ENCODE peak calls at places on chromosomes 12 and 14, in six cellular contexts. W is GM23248, C is MM.1S, M is SK-N-SH, F is OCI-LY7, U is GM23338. X is an unnamed sample. For H3K36me3, the result is how much of the 10 kb centered on the place peaks cover.

GRCh38 chr12:1857086-1857485 is 36.7 kb downstream of the LRTM2 start:
- DNase-seq in W (no peak), C (no peak), M (no peak), F (no peak), U (no peak), X (no peak)

GRCh38 chr12:15393037-15393436 is 70.7 kb downstream of the PTPRO start:
- DNase-seq in W (no peak), C (no peak), M (no peak), F (no peak), U (no peak), X (no peak)

GRCh38 chr12:56590237-56590830 is 39.8 kb downstream of the BAZ2A start:
- DNase-seq in W (peak), C (peak), M (peak), F (peak), U (peak), X (peak)

GRCh38 chr12:111443586-111443985 is 37.9 kb downstream of the SH2B3 start:
- DNase-seq in W (peak), C (no peak), M (no peak), F (no peak), U (no peak), X (no peak)

GRCh38 chr12:14567311-14568195 is at the start of gene PLBD1:
- DNase-seq in W (peak), C (no peak), M (peak), F (peak), U (peak), X (peak)

GRCh38 chr12:78683031-78683430 is 181.5 kb upstream of the SYT1 start:
- DNase-seq in W (peak), C (no peak), M (no peak), F (no peak), U (no peak), X (no peak)

GRCh38 chr12:13234045-13234641 is 37.6 kb downstream of the EMP1 start:
- DNase-seq in W (peak), C (peak), M (peak), F (peak), U (peak), X (peak)

GRCh38 chr14:68877993-68878575 is 85.2 kb upstream of the ZFP36L1 start:
- DNase-seq in W (no peak), C (no peak), M (no peak), F (no peak), U (no peak), X (no peak)

GRCh38 chr14:96638041-96638855 is 136.1 kb downstream of the PAPOLA start:
- DNase-seq in W (no peak), C (no peak), M (peak), F (no peak), U (no peak), X (no peak)

GRCh38 chr12:7054925-7055324 is 5.6 kb upstream of the C1S start:
- DNase-seq in W (no peak), C (no peak), M (no peak), F (no peak), U (no peak), X (no peak)

GRCh38 chr12:75744607-75745256 is 233.3 kb upstream of the KRR1 start:
- DNase-seq in W (no peak), C (no peak), M (no peak), F (no peak), U (peak), X (no peak)

GRCh38 chr12:113479578-113480335 is 8.1 kb upstream of the LHX5 start:
- DNase-seq in W (peak), C (no peak), M (peak), F (no peak), U (peak), X (peak)

GRCh38 chr14:90574640-90575131 is 177.9 kb downstream of the CALM1 start:
- DNase-seq in W (no peak), C (no peak), M (no peak), F (no peak), U (no peak), X (no peak)

GRCh38 chr14:78104655-78105054 is 65.5 kb upstream of the NRXN3 start:
- DNase-seq in W (no peak), C (no peak), M (no peak), F (no peak), U (no peak), X (no peak)

GRCh38 chr14:76844223-76844622 is 18.0 kb downstream of the LRRC74A start:
- DNase-seq in W (peak), C (no peak), M (no peak), F (no peak), U (peak), X (peak)

GRCh38 chr12:32002848-32003493 is 43.8 kb downstream of the RESF1 start:
- DNase-seq in W (peak), C (no peak), M (no peak), F (no peak), U (no peak), X (no peak)

GRCh38 chr14:52473557-52473956 is 78.7 kb downstream of the TXNDC16 start:
- DNase-seq in W (peak), C (no peak), M (peak), F (peak), U (peak), X (peak)

GRCh38 chr12:70748809-70749208 is 111.6 kb upstream of the PTPRB start:
- DNase-seq in W (no peak), C (no peak), M (no peak), F (no peak), U (no peak), X (no peak)

GRCh38 chr12:100991059-100991562 is 196.5 kb downstream of the ANO4 start:
- DNase-seq in W (no peak), C (no peak), M (no peak), F (no peak), U (no peak), X (no peak)

GRCh38 chr12:105552056-105552455 is 221.6 kb downstream of the C12orf75 start:
- DNase-seq in W (no peak), C (no peak), M (no peak), F (no peak), U (no peak), X (no peak)

GRCh38 chr14:55884819-55885218 is 233.4 kb upstream of the PELI2 start:
- DNase-seq in W (peak), C (no peak), M (no peak), F (no peak), U (no peak), X (no peak)

GRCh38 chr12:46459111-46459510 is 86.5 kb upstream of the SLC38A2 start:
- DNase-seq in W (peak), C (no peak), M (no peak), F (no peak), U (peak), X (no peak)

GRCh38 chr12:109450980-109451379 is 26.1 kb downstream of the KCTD10 start:
- DNase-seq in W (peak), C (no peak), M (no peak), F (no peak), U (no peak), X (no peak)

GRCh38 chr12:120914794-120915193 is 10.6 kb upstream of the SPPL3 start:
- DNase-seq in W (no peak), C (no peak), M (no peak), F (no peak), U (no peak), X (no peak)

GRCh38 chr14:22485178-22485577 is 103.8 kb downstream of the DAD1 start:
- DNase-seq in W (peak), C (no peak), M (no peak), F (no peak), U (no peak), X (no peak)

GRCh38 chr14:31568671-31569070 is 7.5 kb downstream of the NUBPL start:
- DNase-seq in W (peak), C (no peak), M (no peak), F (no peak), U (no peak), X (no peak)

GRCh38 chr12:131800594-131801135 is 27.5 kb upstream of the MMP17 start:
- DNase-seq in W (no peak), C (no peak), M (no peak), F (no peak), U (no peak), X (no peak)

GRCh38 chr12:131797588-131797934 is 30.6 kb upstream of the MMP17 start:
- DNase-seq in W (no peak), C (no peak), M (no peak), F (no peak), U (no peak), X (no peak)

GRCh38 chr12:131801254-131801866 is 26.8 kb upstream of the MMP17 start:
- DNase-seq in W (no peak), C (no peak), M (no peak), F (no peak), U (no peak), X (no peak)

GRCh38 chr12:131799828-131800593 is 28.2 kb upstream of the MMP17 start:
- DNase-seq in W (no peak), C (no peak), M (no peak), F (no peak), U (no peak), X (no peak)

DNA sequence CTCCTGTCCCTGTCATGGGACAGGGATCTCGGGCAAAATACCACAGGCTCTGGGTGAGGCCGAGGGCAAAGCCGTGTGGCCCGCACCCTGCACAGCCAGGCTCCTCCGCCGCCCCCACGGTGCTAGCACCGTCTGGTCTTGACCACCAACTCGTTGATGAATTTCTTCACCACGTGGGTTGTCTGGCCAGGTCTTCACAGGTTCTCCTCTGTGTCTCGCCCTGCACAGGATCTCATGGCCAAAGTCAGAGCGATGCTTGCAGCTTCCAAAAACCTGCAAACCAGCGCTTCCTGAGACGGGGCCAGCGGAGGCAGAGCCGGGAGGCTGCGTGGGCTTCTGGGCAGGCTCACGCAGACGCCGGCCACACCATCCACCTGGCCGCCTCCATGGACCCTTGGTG is 29.0 kb upstream of the MMP17 start:
- DNase-seq in W (no peak), C (no peak), M (no peak), F (no peak), U (no peak), X (no peak)
- H3K36me3 ChIP-seq in W (under half), C (under half), M (under half), F (half or more), U (under half), X (under half)

GRCh38 chr12:130761537-130762318 is 45.6 kb upstream of the RIMBP2 start:
- DNase-seq in W (peak), C (peak), M (peak), F (peak), U (peak), X (peak)
- TF ChIP-seq EZH2phosphoT487 in W (no peak), C (no peak), M (no peak), F (no peak), U (no peak), X (no peak)

DNA sequence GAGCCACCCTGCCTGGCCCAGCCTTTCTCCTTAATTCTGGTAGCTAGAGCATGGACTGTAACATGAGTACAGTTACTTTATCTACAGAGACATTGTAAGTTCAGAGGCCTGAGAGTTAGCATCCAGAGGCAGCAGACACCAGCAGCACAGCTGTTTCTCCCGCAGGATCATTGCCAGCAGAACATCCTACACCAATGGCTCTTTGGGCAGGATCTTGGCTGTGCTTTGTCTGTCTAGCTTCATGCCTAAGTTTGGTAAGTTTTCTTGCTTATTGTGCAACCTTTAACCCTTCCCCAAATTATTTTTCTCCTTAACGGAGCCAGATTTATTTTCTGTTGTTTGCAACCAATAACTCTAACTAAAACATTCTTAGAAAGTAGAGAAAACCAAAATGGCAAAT is 21.6 kb downstream of the C12orf71 start:
- DNase-seq in W (no peak), C (no peak), M (no peak), F (no peak), U (no peak), X (no peak)
- H3K4me2 ChIP-seq in W (no peak), C (no peak), M (no peak), F (no peak), U (no peak), X (no peak)

DNA sequence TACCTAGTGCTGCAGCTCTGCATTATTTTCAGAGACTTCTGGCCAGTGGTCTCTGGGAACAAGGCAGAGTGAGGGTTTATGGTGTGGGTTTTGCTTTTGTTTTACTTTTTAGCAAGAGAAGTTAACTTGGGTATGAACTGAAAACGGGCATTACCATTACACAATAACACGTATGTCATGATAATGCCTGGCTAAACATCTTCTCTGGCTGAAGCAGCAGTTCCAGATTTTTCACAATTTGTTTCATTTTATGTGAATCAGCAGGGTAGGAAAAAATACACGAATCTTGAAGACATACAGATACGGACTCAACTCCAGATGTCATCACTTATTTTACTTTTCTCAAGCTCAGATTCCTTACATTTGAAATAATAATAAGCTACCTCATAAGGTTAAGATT is 2.5 kb upstream of the PCNX4 start:
- DNase-seq in W (no peak), C (no peak), M (no peak), F (no peak), U (no peak), X (no peak)
- H3K36me3 ChIP-seq in W (under half), C (under half), M (under half), F (under half), U (under half), X (under half)

DNA sequence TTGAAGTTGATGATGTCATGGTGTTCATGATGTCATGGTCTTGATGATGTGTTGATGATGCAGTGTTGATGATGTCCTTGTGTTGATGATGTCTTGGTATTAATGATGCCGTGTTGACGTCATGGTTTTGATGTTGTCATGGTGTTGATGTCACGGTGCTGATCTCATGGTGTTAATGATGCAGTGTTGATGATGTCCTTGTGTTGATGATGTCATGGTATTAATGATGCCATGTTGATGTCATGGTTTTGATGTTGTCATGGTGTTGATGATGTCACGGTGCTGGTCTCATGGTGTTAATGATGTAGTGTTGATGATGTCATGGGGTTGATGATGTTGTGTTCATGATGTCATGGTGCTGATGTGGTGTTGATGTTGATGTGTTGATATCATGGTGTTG is 48.0 kb upstream of the RIMBP2 start:
- DNase-seq in W (peak), C (no peak), M (no peak), F (peak), U (no peak), X (no peak)
- TF ChIP-seq EZH2phosphoT487 in W (no peak), C (no peak), M (no peak), F (no peak), U (no peak), X (no peak)

GRCh38 chr14:74313601-74314000 is 10.9 kb upstream of the ABCD4 start:
- DNase-seq in W (no peak), C (no peak), M (no peak), F (no peak), U (no peak), X (no peak)
- H3K4me2 ChIP-seq in W (no peak), C (no peak), M (no peak), F (no peak), U (no peak), X (no peak)

DNA sequence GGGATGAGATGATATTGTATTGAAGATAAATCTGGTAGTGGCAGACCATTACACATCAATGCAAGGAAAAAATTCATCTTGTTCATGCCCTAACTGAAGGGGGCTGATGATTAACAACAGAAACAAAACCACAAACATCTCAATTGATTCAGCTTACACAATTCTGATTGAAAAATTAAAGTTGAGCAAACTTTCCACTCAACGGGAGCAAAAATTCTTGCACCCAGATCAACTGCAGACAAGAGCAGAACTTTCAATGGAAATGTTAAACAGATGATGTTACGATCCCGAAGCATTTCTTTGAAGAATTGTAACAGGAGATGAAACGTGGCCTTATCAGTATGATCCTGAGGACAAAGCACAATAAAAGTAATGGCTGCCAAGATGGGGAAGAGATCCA is 172.4 kb upstream of the SOX5 start:
- DNase-seq in W (no peak), C (no peak), M (no peak), F (no peak), U (no peak), X (no peak)
- H3K36me3 ChIP-seq in W (under half), C (under half), M (under half), F (under half), U (under half), X (under half)

DNA sequence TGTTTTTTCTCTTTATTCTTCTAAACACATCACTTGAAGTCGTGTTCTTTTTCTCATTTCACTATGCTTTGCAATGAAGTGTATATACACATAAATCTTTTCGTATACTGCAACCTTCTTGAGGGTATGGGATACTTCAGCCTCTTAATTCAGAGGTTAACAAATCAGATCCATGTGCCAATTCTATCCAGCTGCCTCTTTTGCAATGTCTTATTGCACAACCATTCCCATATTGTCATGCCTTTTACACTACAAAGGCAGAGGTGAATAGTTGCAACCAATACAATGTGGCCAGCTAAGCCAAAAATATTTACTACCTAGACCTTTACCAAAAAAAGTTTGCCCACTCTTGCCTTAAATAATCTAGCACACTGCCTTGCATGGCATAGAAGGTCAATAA is 224.5 kb upstream of the FOXG1 start:
- DNase-seq in W (no peak), C (no peak), M (no peak), F (no peak), U (no peak), X (no peak)
- TF ChIP-seq EZH2phosphoT487 in W (no peak), C (no peak), M (no peak), F (no peak), U (no peak), X (no peak)

DNA sequence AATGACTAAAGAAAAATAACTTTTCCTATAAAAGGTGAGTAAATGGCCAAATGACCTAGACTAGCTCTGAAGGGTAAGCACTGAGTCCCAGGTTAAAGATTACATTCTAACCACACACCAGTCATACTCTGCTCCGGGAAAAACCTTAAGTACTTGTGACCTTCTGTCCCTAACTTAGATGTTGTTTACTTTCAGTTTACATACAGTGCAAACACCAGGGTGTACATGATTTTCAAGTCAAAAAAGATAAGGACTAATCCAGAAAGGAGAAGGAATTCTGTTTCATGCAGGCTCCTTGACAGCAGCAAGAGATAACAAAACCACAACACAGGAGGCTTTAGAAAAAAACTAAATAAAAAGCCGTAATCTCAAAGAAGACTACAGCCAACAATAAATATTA is 174.2 kb downstream of the PPM1H start:
- DNase-seq in W (no peak), C (no peak), M (no peak), F (no peak), U (no peak), X (no peak)
- H3K4me2 ChIP-seq in W (no peak), C (no peak), M (no peak), F (no peak), U (no peak), X (no peak)

X was measured in neural progenitor cell.